ENCODE peak calls at places on chromosomes 5 and 9, in seven cellular contexts. K, E, A, M, P, N and Q are unnamed samples.
A peak's percentile ranks its signal among the peaks of the same experiment; 100 is the strongest.

GRCh38 chr9:93676310-93677054 is 100.1 kb downstream of the PHF2 start:
- DNase-seq in K (no peak), E (no peak), A (peak; percentile 26), M (no peak), P (no peak), N (no peak), Q (no peak)

GRCh38 chr9:128912270-128912853 is 8.4 kb upstream of the PHYHD1 start:
- DNase-seq in K (no peak), E (peak; percentile 64), A (no peak), M (no peak), P (no peak), N (no peak), Q (no peak)

GRCh38 chr9:71446499-71447411 is 321.6 kb downstream of the CEMIP2 start:
- DNase-seq in K (peak; percentile 16), E (peak; percentile 49), A (peak; percentile 57), M (peak; percentile 94), P (peak; percentile 77), N (no peak), Q (peak; percentile 60)

GRCh38 chr9:83554278-83554677 is 16.1 kb upstream of the FRMD3 start:
- DNase-seq in K (no peak), E (no peak), A (no peak), M (no peak), P (no peak), N (no peak), Q (no peak)

GRCh38 chr5:105695916-105696315 is 1974.8 kb downstream of the EFNA5 start:
- DNase-seq in K (no peak), E (no peak), A (no peak), M (no peak), P (no peak), N (no peak), Q (no peak)

GRCh38 chr5:145847499-145848497 is 12.7 kb upstream of the PRELID2 start:
- DNase-seq in K (peak; percentile 41), E (peak; percentile 87), A (no peak), M (no peak), P (no peak), N (no peak), Q (no peak)

GRCh38 chr5:431001-431710 is 11.8 kb upstream of the EXOC3 start:
- DNase-seq in K (peak; percentile 73), E (no peak), A (peak; percentile 66), M (peak; percentile 74), P (peak; percentile 42), N (peak; percentile 19), Q (no peak)

GRCh38 chr5:126855266-126855665 is 78.3 kb downstream of the LMNB1 start:
- DNase-seq in K (no peak), E (peak; percentile 67), A (no peak), M (no peak), P (no peak), N (no peak), Q (no peak)

GRCh38 chr9:97853844-97854695 is 1.0 kb downstream of the FOXE1 start:
- DNase-seq in K (no peak), E (no peak), A (peak; percentile 74), M (peak; percentile 52), P (no peak), N (peak; percentile 25), Q (no peak)

GRCh38 chr5:137220523-137220927 is 278.6 kb downstream of the SPOCK1 start:
- DNase-seq in K (peak; percentile 69), E (peak; percentile 86), A (no peak), M (peak; percentile 52), P (peak; percentile 50), N (no peak), Q (no peak)

GRCh38 chr5:139593716-139594319 is 32.7 kb downstream of the UBE2D2 start:
- DNase-seq in K (no peak), E (peak; percentile 35), A (no peak), M (no peak), P (no peak), N (no peak), Q (no peak)

GRCh38 chr5:158277276-158277675 is 418.3 kb upstream of the CLINT1 start:
- DNase-seq in K (no peak), E (no peak), A (no peak), M (no peak), P (no peak), N (no peak), Q (no peak)

GRCh38 chr5:36398137-36398536 is 96.4 kb upstream of the RANBP3L start:
- DNase-seq in K (peak; percentile 43), E (peak; percentile 67), A (no peak), M (peak; percentile 40), P (peak; percentile 18), N (no peak), Q (no peak)

GRCh38 chr5:90866915-90867715 is 308.5 kb downstream of the ADGRV1 start:
- DNase-seq in K (peak; percentile 11), E (no peak), A (no peak), M (no peak), P (no peak), N (no peak), Q (no peak)

GRCh38 chr5:150567031-150567680 is 59.2 kb downstream of the NDST1 start:
- DNase-seq in K (no peak), E (peak; percentile 68), A (no peak), M (no peak), P (no peak), N (no peak), Q (no peak)

GRCh38 chr5:72093231-72093630 is 14.0 kb upstream of the MAP1B start:
- DNase-seq in K (no peak), E (peak; percentile 12), A (no peak), M (no peak), P (no peak), N (no peak), Q (no peak)

GRCh38 chr9:18189876-18190670 is 283.9 kb upstream of the ADAMTSL1 start:
- DNase-seq in K (no peak), E (no peak), A (no peak), M (no peak), P (peak; percentile 4), N (no peak), Q (no peak)

GRCh38 chr5:128681764-128682664 is 144.0 kb upstream of the FBN2 start:
- DNase-seq in K (no peak), E (no peak), A (no peak), M (peak; percentile 8), P (no peak), N (no peak), Q (no peak)

GRCh38 chr5:72246954-72247442 is 73.0 kb downstream of the MRPS27 start:
- DNase-seq in K (no peak), E (peak; percentile 24), A (no peak), M (no peak), P (no peak), N (no peak), Q (no peak)

GRCh38 chr5:140713562-140714094 is 13.4 kb downstream of the ZMAT2 start:
- DNase-seq in K (no peak), E (no peak), A (no peak), M (no peak), P (no peak), N (no peak), Q (no peak)

GRCh38 chr9:105064248-105065118 is 136.5 kb upstream of the ABCA1 start:
- DNase-seq in K (peak; percentile 29), E (peak; percentile 100), A (no peak), M (peak; percentile 56), P (peak; percentile 34), N (no peak), Q (no peak)

GRCh38 chr5:96226941-96227552 is 206.0 kb downstream of the PCSK1 start:
- DNase-seq in K (no peak), E (peak; percentile 83), A (no peak), M (no peak), P (no peak), N (no peak), Q (no peak)

GRCh38 chr5:3594514-3595101 is 1.0 kb upstream of the IRX1 start:
- DNase-seq in K (no peak), E (no peak), A (peak; percentile 43), M (peak; percentile 74), P (no peak), N (no peak), Q (no peak)